ENCODE peak calls at places on chromosomes 11 and 22, in ten cellular contexts. B, S, C, Y, E, F, Q, H, N and D are unnamed samples.

GRCh38 chr22:48906177-48906835 is 921.4 kb downstream of the BRD1 start:
- DNase-seq in B (no peak), S (peak; percentile 42), C (no peak), Y (no peak), E (no peak), F (no peak), Q (no peak), H (no peak), N (no peak), D (no peak)

GRCh38 chr11:109247071-109247470 is 174.9 kb upstream of the C11orf87 start:
- DNase-seq in B (no peak), S (no peak), C (peak; percentile 84), Y (peak; percentile 75), E (no peak), F (no peak), Q (no peak), H (no peak), N (peak; percentile 43), D (no peak)

GRCh38 chr11:62497132-62497915 is 49.3 kb downstream of the AHNAK start:
- DNase-seq in B (peak; percentile 65), S (no peak), C (peak; percentile 87), Y (peak; percentile 84), E (no peak), F (peak; percentile 19), Q (peak; percentile 74), H (peak; percentile 74), N (peak; percentile 81), D (peak; percentile 26)

GRCh38 chr11:128471138-128471661 is 116.2 kb downstream of the ETS1 start:
- DNase-seq in B (no peak), S (no peak), C (no peak), Y (no peak), E (no peak), F (peak; percentile 80), Q (no peak), H (no peak), N (no peak), D (peak; percentile 96)

GRCh38 chr11:66334605-66335442 is 1.4 kb downstream of the RIN1 start:
- DNase-seq in B (no peak), S (peak; percentile 60), C (no peak), Y (no peak), E (no peak), F (no peak), Q (peak; percentile 32), H (no peak), N (no peak), D (no peak)

GRCh38 chr11:1178906-1179305 is 21.2 kb downstream of the MUC5AC start:
- DNase-seq in B (no peak), S (no peak), C (no peak), Y (no peak), E (no peak), F (no peak), Q (no peak), H (no peak), N (no peak), D (no peak)

GRCh38 chr11:63785823-63786222 is 17.2 kb upstream of the ZFTA start:
- DNase-seq in B (no peak), S (no peak), C (no peak), Y (no peak), E (no peak), F (no peak), Q (no peak), H (no peak), N (no peak), D (no peak)

GRCh38 chr22:33723915-33724314 is 196.4 kb downstream of the LARGE1 start:
- DNase-seq in B (no peak), S (no peak), C (no peak), Y (no peak), E (no peak), F (no peak), Q (no peak), H (no peak), N (no peak), D (no peak)

GRCh38 chr11:36057372-36058045 is 113.6 kb downstream of the LDLRAD3 start:
- DNase-seq in B (no peak), S (no peak), C (no peak), Y (no peak), E (no peak), F (no peak), Q (peak; percentile 98), H (no peak), N (no peak), D (no peak)

GRCh38 chr11:133149698-133150097 is 382.6 kb downstream of the OPCML start:
- DNase-seq in B (no peak), S (no peak), C (no peak), Y (no peak), E (no peak), F (no peak), Q (no peak), H (peak; percentile 39), N (no peak), D (no peak)

GRCh38 chr22:26172389-26172990 is 3.2 kb downstream of the SEZ6L start:
- DNase-seq in B (peak; percentile 36), S (no peak), C (peak; percentile 29), Y (peak; percentile 24), E (peak; percentile 72), F (peak; percentile 39), Q (peak; percentile 14), H (peak; percentile 82), N (peak; percentile 4), D (peak; percentile 45)

GRCh38 chr11:132715041-132715440 is 817.3 kb downstream of the OPCML start:
- DNase-seq in B (no peak), S (no peak), C (no peak), Y (no peak), E (no peak), F (no peak), Q (peak; percentile 7), H (no peak), N (peak; percentile 42), D (no peak)

GRCh38 chr11:126049159-126049558 is 13.5 kb downstream of the CDON start:
- DNase-seq in B (no peak), S (no peak), C (no peak), Y (no peak), E (no peak), F (no peak), Q (no peak), H (no peak), N (no peak), D (no peak)

GRCh38 chr11:116840224-116840745 is 2.9 kb upstream of the APOA1 start:
- DNase-seq in B (no peak), S (no peak), C (no peak), Y (no peak), E (no peak), F (peak; percentile 33), Q (peak; percentile 58), H (peak; percentile 41), N (peak; percentile 36), D (peak; percentile 25)
- TF ChIP-seq CTCF in B (no peak), S (peak; percentile 22), C (peak; percentile 41), Y (no peak), E (peak; percentile 19), F (peak; percentile 60), Q (peak; percentile 53), H (peak; percentile 36), N (no peak), D (peak; percentile 61)

DNA sequence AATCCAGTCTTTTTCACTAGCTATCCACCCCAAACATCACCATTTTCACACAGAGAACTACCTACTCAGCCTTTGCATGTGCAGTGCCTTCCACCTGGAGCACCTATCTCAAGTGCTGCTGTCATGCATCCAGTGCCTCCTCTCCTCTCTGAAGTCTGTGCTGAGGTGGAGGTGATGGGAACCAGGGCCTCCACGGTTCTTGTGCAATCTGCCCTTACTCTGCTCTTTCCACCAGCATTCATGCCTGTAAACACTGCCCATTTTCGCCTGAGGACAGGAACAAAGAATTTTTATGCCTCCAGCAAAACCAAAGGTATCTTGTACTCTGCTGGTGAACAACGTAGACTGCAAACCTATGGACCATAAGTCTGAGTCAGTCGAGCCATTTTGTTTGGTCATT is 27.0 kb downstream of the PITPNB start:
- DNase-seq in B (no peak), S (no peak), C (no peak), Y (no peak), E (no peak), F (no peak), Q (no peak), H (no peak), N (no peak), D (no peak)
- H3K36me3 ChIP-seq in B (no peaks in the 10 kb centered on the region), S (peaks cover 98% of the 10 kb centered on the region), C (peaks cover 42% of the 10 kb centered on the region), Y (peaks cover 73% of the 10 kb centered on the region), E (peaks cover 63% of the 10 kb centered on the region), F (peaks cover 93% of the 10 kb centered on the region), Q (peaks cover 54% of the 10 kb centered on the region), H (peaks cover 13% of the 10 kb centered on the region), N (peaks cover 53% of the 10 kb centered on the region), D (peaks cover 97% of the 10 kb centered on the region)

DNA sequence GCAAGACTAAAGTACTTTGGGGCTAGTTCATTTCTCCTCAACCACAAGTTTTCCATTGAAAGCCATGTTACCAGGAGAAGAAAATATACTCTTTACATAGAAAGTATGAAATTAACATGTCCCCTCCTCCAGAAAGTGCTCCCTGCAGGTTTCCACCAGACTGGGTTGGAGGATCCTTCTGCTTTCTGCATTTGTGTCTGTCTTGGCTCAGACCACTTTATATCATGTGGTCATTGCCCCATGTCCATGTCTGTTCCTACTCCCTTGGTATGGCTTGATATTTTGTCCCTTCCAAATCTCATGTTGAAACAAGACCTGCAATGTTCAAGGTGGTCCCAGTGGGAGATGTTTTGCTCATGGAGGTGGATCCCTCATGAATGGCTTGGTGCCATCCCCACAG is 28.4 kb upstream of the ACER3 start:
- DNase-seq in B (peak; percentile 12), S (no peak), C (no peak), Y (no peak), E (no peak), F (no peak), Q (no peak), H (no peak), N (no peak), D (no peak)
- H3K4me1 ChIP-seq in B (peaks cover 3% of the 10 kb centered on the region), S (peaks cover 41% of the 10 kb centered on the region), C (peaks cover 29% of the 10 kb centered on the region), Y (peaks cover 14% of the 10 kb centered on the region), E (no peaks in the 10 kb centered on the region), F (no peaks in the 10 kb centered on the region), Q (peaks cover 4% of the 10 kb centered on the region), H (peaks cover 7% of the 10 kb centered on the region), N (peaks cover 5% of the 10 kb centered on the region), D (no peaks in the 10 kb centered on the region)

GRCh38 chr11:72812968-72813739 is 1.1 kb upstream of the ATG16L2 start:
- DNase-seq in B (peak; percentile 79), S (peak; percentile 77), C (peak; percentile 85), Y (peak; percentile 79), E (peak; percentile 74), F (peak; percentile 82), Q (peak; percentile 59), H (peak; percentile 72), N (peak; percentile 60), D (peak; percentile 88)
- TF ChIP-seq CTCF in B (peak; percentile 42), S (peak; percentile 62), C (peak; percentile 93), Y (peak; percentile 73), E (peak; percentile 66), F (peak; percentile 91), Q (peak; percentile 69), H (peak; percentile 59), N (peak; percentile 58), D (peak; percentile 84)

GRCh38 chr22:29788339-29789279 is 21.4 kb downstream of the UQCR10 start:
- DNase-seq in B (no peak), S (no peak), C (no peak), Y (no peak), E (no peak), F (no peak), Q (no peak), H (no peak), N (no peak), D (no peak)
- H3K36me3 ChIP-seq in B (peaks cover 12% of the 10 kb centered on the region), S (peaks cover 60% of the 10 kb centered on the region), C (peaks cover 4% of the 10 kb centered on the region), Y (peaks cover 13% of the 10 kb centered on the region), E (peaks cover 31% of the 10 kb centered on the region), F (peaks cover 63% of the 10 kb centered on the region), Q (peaks cover 7% of the 10 kb centered on the region), H (no peaks in the 10 kb centered on the region), N (peaks cover 52% of the 10 kb centered on the region), D (peaks cover 52% of the 10 kb centered on the region)

DNA sequence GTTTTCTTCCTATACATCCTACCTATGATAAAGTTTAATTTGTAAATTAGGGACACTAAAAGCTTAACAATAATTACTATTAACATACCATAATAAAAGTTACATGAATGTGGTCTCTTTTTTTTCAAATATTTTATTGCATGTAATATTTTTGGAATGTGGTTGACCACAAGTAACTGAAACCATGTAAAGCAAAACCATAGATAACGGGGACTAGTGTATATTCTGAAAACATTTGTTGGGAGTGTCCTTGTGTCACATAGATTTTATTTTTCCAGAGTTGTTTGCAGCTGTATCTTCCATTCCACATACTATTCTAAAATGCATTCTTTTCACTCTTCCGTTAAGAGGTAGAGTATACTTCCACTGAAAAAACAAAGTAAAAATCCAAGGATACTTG is 200.4 kb downstream of the KIF18A start:
- DNase-seq in B (no peak), S (no peak), C (peak; percentile 38), Y (no peak), E (no peak), F (no peak), Q (peak; percentile 28), H (no peak), N (peak; percentile 35), D (no peak)
- H3K4me1 ChIP-seq in B (no peaks in the 10 kb centered on the region), S (no peaks in the 10 kb centered on the region), C (peaks cover 64% of the 10 kb centered on the region), Y (peaks cover 25% of the 10 kb centered on the region), E (no peaks in the 10 kb centered on the region), F (no peaks in the 10 kb centered on the region), Q (no peaks in the 10 kb centered on the region), H (no peaks in the 10 kb centered on the region), N (peaks cover 12% of the 10 kb centered on the region), D (no peaks in the 10 kb centered on the region)